ENCODE peak calls at places on chromosomes 2 and 18, in four cellular contexts. E is fibroblast of the aortic adventitia, D is endothelial cell, I is B cell. U is an unnamed sample.

GRCh38 chr18:48201952-48202898 is 207.0 kb downstream of the ZBTB7C start:
- DNase-seq in I (no peak), E (no peak), D (no peak), U (no peak)

GRCh38 chr2:240369725-240370585 is 65.5 kb upstream of the GPC1 start:
- DNase-seq in I (no peak), E (peak), D (no peak), U (no peak)

GRCh38 chr2:33212151-33212550 is 264.3 kb upstream of the RASGRP3 start:
- DNase-seq in I (no peak), E (peak), D (no peak), U (no peak)

GRCh38 chr2:10067881-10068280 is 12.3 kb downstream of the CYS1 start:
- DNase-seq in I (no peak), D (no peak), E (no peak), U (no peak)

GRCh38 chr2:54372361-54372760 is 83.8 kb upstream of the SPTBN1 start:
- DNase-seq in I (no peak), E (no peak), D (no peak), U (no peak)

GRCh38 chr18:39862341-39862740 is 2092.7 kb upstream of the PIK3C3 start:
- DNase-seq in E (no peak), I (no peak), D (no peak), U (no peak)

GRCh38 chr18:34631567-34631966 is 78.5 kb upstream of the DTNA start:
- DNase-seq in E (no peak), I (no peak), D (no peak), U (no peak)

GRCh38 chr2:151159109-151159690 is 102.5 kb downstream of the RBM43 start:
- DNase-seq in E (no peak), I (no peak), D (no peak), U (no peak)

GRCh38 chr2:14843507-14844204 is 211.1 kb downstream of the LRATD1 start:
- DNase-seq in I (no peak), D (no peak), E (no peak), U (no peak)

GRCh38 chr2:460861-461260 is 173.0 kb upstream of the ALKAL2 start:
- DNase-seq in D (no peak), E (no peak), I (peak), U (peak)

GRCh38 chr2:66538291-66538690 is 103.4 kb downstream of the MEIS1 start:
- DNase-seq in E (no peak), I (no peak), D (no peak), U (no peak)

GRCh38 chr2:128359841-128360240 is 41.2 kb upstream of the HS6ST1 start:
- DNase-seq in I (no peak), D (no peak), E (no peak), U (no peak)

GRCh38 chr18:59631583-59632181 is 65.5 kb downstream of the CCBE1 start:
- DNase-seq in I (no peak), E (peak), D (peak), U (peak)

GRCh38 chr2:235295831-235296230 is 198.0 kb upstream of the AGAP1 start:
- DNase-seq in E (no peak), D (no peak), I (no peak), U (no peak)

GRCh38 chr2:55618025-55618648 is 715 bp upstream of the PPP4R3B start:
- DNase-seq in I (no peak), D (no peak), E (peak), U (peak)

GRCh38 chr2:196516541-196516940 is 123.0 kb upstream of the CCDC150 start:
- DNase-seq in E (no peak), D (no peak), I (no peak), U (no peak)

GRCh38 chr18:75293591-75293990 is 83.0 kb downstream of the TSHZ1 start:
- DNase-seq in I (no peak), D (no peak), E (no peak), U (no peak)

GRCh38 chr2:20617081-20617575 is 33.8 kb downstream of the HS1BP3 start:
- DNase-seq in I (no peak), D (no peak), E (no peak), U (no peak)

GRCh38 chr2:193334401-193334800 is 1139.7 kb upstream of the TMEFF2 start:
- DNase-seq in D (no peak), E (no peak), I (no peak), U (no peak)

GRCh38 chr18:59505311-59505710 is 146.2 kb upstream of the LMAN1 start:
- DNase-seq in D (no peak), E (peak), I (no peak), U (no peak)

GRCh38 chr2:96687266-96687665 is 44.7 kb downstream of the FER1L5 start:
- DNase-seq in E (no peak), D (no peak), I (no peak), U (no peak)

GRCh38 chr2:80889009-80889408 is 584.5 kb upstream of the LRRTM1 start:
- DNase-seq in I (no peak), E (no peak), D (no peak), U (no peak)

GRCh38 chr2:54103454-54104314 is 11.7 kb upstream of the ACYP2 start:
- DNase-seq in I (peak), E (peak), D (peak), U (peak)

GRCh38 chr2:216714412-216714775 is 19.0 kb upstream of the IGFBP5 start:
- DNase-seq in D (no peak), E (no peak), I (no peak), U (no peak)

GRCh38 chr2:223969856-223970255 is 12.6 kb downstream of the MRPL44 start:
- DNase-seq in I (no peak), E (peak), D (no peak), U (no peak)

GRCh38 chr2:26569216-26570082 is 71.7 kb downstream of the CIB4 start:
- DNase-seq in I (no peak), D (no peak), E (no peak), U (no peak)

GRCh38 chr2:53802617-53803115 is 15.8 kb downstream of the ERLEC1 start:
- DNase-seq in D (no peak), E (no peak), I (no peak), U (no peak)

GRCh38 chr2:7594211-7594610 is 677.0 kb downstream of the RNF144A start:
- DNase-seq in E (no peak), D (no peak), I (no peak), U (no peak)

GRCh38 chr2:129934044-129934822 is 45.2 kb upstream of the RAB6C start:
- DNase-seq in I (no peak), E (no peak), D (peak), U (no peak)

GRCh38 chr2:26043862-26044736 is 10.2 kb downstream of the RAB10 start:
- DNase-seq in I (peak), E (peak), D (no peak), U (peak)

DNA sequence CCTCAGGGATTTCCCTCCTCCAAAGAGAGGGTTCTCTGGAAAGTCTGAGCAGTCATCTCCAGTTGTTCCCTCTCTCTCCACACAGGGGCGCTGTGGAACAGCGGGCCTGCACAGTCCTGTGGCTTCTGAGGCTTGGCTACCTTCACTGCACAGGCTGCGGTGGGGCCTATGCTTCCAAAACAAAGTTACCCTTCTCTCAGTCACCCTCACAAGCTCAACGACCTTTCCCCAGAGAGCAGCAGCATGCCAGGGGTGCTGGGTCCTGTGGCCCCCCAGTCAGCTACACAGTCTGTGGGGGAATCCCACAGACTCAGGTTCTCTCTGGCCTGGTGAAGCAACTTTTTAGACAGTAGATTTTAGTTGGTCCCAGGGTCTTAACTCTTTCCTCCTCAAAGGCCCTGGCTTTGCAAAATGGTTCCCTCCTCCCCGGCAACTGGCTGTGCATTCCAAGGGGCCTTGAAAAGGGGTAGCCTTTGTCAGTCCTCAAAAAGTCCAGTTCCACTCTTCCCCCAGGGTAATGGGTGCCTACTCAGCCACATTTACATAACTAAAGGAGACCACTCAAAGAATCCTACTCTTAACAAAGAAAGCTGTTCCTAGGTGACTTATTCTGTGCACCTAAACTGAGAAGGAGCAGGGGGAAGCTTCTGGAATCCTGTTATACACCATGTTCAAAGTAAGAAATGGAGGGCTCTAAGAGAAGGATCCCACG is 14.9 kb downstream of the B3GNT7 start:
- DNase-seq in I (no peak), D (no peak), E (no peak), U (peak)
- TF ChIP-seq CTCF in I (peak), D (peak), E (peak), U (peak)

GRCh38 chr2:47040662-47041061 is 114.4 kb downstream of the STPG4 start:
- DNase-seq in I (no peak), D (no peak), E (no peak), U (no peak)

GRCh38 chr2:47041065-47041464 is 114.0 kb downstream of the STPG4 start:
- DNase-seq in D (no peak), I (no peak), E (peak), U (no peak)

GRCh38 chr2:47039913-47040562 is 115.1 kb downstream of the STPG4 start:
- DNase-seq in I (no peak), E (no peak), D (no peak), U (no peak)

GRCh38 chr2:47038656-47039501 is 116.2 kb downstream of the STPG4 start:
- DNase-seq in I (peak), D (no peak), E (no peak), U (peak)

DNA sequence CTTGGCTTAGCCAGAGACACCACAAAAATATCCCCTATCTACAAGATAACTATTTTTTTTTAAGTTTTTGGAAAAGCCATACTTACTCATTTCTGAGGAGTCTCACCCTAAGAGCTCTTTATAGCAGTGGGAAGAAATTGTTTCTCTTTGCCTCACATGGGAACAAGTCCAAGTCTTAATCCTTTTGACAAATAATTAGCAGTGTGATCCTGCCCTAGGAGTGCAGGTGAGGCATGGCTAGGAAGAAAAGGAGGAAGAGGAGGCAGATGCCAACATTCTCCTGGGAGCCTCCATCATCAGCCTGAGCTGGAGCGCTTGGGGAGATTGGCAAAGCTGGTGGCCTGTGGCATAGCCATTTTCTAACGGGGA is 115.6 kb downstream of the STPG4 start:
- DNase-seq in E (no peak), I (no peak), D (no peak), U (no peak)
- TF ChIP-seq CTCF in E (no peak), I (no peak), D (no peak), U (no peak)

GRCh38 chr2:58620127-58620526 is 379.0 kb upstream of the FANCL start:
- DNase-seq in I (no peak), D (no peak), E (peak), U (no peak)
- TF ChIP-seq CTCF in I (no peak), D (no peak), E (no peak), U (no peak)

GRCh38 chr2:88874063-88874657 is 182.7 kb downstream of the RPIA start:
- DNase-seq in I (no peak), D (peak), E (peak), U (peak)
- TF ChIP-seq CTCF in I (peak), D (peak), E (peak), U (peak)

DNA sequence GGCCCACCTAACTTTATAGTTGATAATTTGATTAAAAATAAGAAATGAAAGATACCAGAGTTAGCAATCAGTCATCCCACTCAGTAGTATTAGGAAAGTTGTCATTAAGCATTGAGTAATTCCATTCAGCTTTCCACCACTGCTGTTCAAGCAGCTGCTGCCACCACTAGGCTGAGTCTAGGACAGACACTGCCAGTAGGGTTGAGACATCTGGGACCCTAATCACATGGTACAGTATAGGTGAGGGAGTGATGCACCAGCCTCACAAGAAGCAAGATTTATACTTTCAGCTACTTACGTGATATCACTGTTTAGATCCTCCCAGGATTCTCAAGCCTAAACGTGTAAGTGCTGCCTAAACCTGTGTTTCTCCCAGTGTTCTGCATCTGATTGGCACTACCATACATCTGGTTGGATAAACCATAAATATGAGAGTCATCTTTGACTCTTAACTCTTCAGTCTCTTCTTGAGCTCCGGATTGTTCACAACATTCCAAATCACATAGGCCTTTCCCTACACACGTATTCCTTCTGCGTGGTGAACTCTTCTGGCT is 3.2 kb downstream of the UBXN4 start:
- DNase-seq in E (no peak), I (no peak), D (peak), U (peak)
- TF ChIP-seq CTCF in E (no peak), I (no peak), D (no peak), U (no peak)

DNA sequence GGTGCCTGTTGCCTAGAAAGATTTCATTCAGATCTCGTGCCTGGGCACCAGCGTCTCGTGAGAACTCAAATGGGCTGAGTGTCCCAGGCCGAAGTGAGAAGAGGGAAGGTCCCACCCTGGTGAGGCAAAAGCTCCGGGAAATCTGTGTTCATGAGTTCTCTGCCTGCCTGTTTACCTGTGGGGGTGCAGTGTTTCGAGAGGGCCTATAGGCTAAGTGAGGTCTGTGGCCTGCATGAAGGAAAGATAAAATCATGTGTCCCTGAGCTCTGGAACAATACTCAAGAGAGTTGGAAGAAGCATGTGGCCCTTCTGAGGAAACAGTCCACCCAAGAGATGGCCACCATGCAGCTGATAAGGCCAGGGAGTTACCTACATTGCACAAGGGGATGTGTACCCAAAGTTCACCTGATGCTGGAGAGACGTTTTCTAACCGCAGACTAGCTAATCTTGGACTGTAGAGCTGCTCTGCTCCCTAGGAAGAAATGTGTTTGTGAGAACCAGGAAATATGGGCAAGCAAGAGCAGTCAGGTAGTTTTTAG is 63.5 kb upstream of the ST3GAL5 start:
- DNase-seq in E (no peak), D (no peak), I (no peak), U (no peak)
- TF ChIP-seq CTCF in E (no peak), D (no peak), I (no peak), U (no peak)